ENCODE peak calls at places on chromosomes 5 and 9, in ten cellular contexts. B is MM.1S, K is mammary epithelial cell, X is HepG2, J is PC-3, A is GM23248, G is GM12878, Z is GM23338, E is neural progenitor cell, C is SK-N-SH. O is an unnamed sample.

GRCh38 chr5:80656425-80656824 is 1.6 kb upstream of the DHFR start:
- DNase-seq in B (no peak), K (no peak), X (peak; percentile 29), J (no peak), A (peak; percentile 8), G (no peak), Z (peak; percentile 33), E (no peak), C (no peak), O (peak; percentile 36)

GRCh38 chr5:36029914-36030313 is 36.8 kb downstream of the UGT3A2 start:
- DNase-seq in B (no peak), K (no peak), X (no peak), J (no peak), A (no peak), G (no peak), Z (no peak), E (no peak), C (peak; percentile 68), O (no peak)

GRCh38 chr9:107292811-107293554 is 9.9 kb downstream of the RAD23B start:
- DNase-seq in B (no peak), K (no peak), X (no peak), J (no peak), A (no peak), G (no peak), Z (no peak), E (no peak), C (no peak), O (no peak)

GRCh38 chr9:21294325-21294724 is 10.8 kb downstream of the IFNA5 start:
- DNase-seq in B (no peak), K (peak; percentile 98), X (peak; percentile 6), J (peak; percentile 83), A (peak; percentile 43), G (peak; percentile 15), Z (no peak), E (no peak), C (no peak), O (no peak)

GRCh38 chr9:115596743-115597080 is 478.8 kb upstream of the TNC start:
- DNase-seq in B (no peak), K (no peak), X (no peak), J (no peak), A (peak; percentile 67), G (no peak), Z (no peak), E (no peak), C (no peak), O (no peak)

GRCh38 chr5:164360589-164360988 is 855.2 kb downstream of the MAT2B start:
- DNase-seq in B (no peak), K (no peak), X (no peak), J (no peak), A (peak; percentile 14), G (no peak), Z (no peak), E (no peak), C (no peak), O (no peak)

GRCh38 chr5:178940569-178941360 is at the start of gene ZNF454:
- DNase-seq in B (no peak), K (no peak), X (no peak), J (no peak), A (peak; percentile 94), G (no peak), Z (peak; percentile 98), E (no peak), C (peak; percentile 97), O (no peak)

GRCh38 chr5:157188270-157188669 is 7.6 kb downstream of the ITK start:
- DNase-seq in B (no peak), K (no peak), X (no peak), J (no peak), A (no peak), G (no peak), Z (no peak), E (no peak), C (no peak), O (no peak)

DNA sequence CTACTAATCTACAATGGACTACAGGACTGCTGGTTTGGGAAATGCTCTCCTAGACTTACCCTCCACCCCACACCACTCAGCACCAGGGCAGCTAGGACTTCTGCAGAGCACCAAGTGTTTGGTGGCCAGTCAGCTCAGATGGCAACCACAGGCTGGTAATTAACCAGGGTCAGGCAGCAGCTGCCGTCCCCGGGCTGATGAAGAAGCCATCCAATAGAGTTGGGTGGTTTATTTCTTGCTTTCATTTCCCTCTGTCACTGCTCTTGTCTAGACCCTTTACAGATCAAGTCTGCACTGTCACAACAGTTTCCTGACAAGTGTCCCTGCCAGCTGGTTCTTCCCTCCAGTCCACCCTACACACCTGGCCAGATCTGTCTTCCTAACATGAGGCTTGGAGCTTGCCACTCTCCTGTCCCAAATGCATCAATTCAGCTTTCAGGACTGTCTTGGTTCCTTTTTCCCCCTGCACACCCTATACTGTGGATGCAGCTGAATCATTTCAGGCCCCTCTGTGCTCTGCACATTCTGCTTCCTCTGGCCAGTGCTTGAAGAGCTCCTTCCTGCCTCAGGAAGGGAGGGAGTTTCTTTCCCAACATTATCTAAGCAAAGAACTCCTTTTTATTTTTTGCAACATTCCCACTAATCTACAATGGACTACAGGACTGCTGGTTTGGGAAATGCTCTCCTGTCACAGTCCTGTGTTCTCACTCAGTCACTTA is 30.2 kb upstream of the HSPA9 start:
- DNase-seq in B (peak; percentile 48), K (no peak), X (no peak), J (no peak), A (no peak), G (peak; percentile 38), Z (no peak), E (no peak), C (no peak), O (peak; percentile 2)
- H3K36me3 ChIP-seq in B (no peaks in the 10 kb centered on the region), K (no peaks in the 10 kb centered on the region), X (no peaks in the 10 kb centered on the region), J (no peaks in the 10 kb centered on the region), A (no peaks in the 10 kb centered on the region), G (no peaks in the 10 kb centered on the region), Z (no peaks in the 10 kb centered on the region), E (no peaks in the 10 kb centered on the region), C (no peaks in the 10 kb centered on the region), O (no peaks in the 10 kb centered on the region)

GRCh38 chr9:86757382-86757720 is 190.0 kb downstream of the GAS1 start:
- DNase-seq in B (no peak), K (no peak), X (no peak), J (no peak), A (no peak), G (no peak), Z (no peak), E (no peak), C (no peak), O (no peak)

GRCh38 chr9:86752727-86753126 is 194.6 kb downstream of the GAS1 start:
- DNase-seq in B (no peak), K (no peak), X (no peak), J (no peak), A (no peak), G (no peak), Z (no peak), E (no peak), C (no peak), O (no peak)

GRCh38 chr9:86754581-86754980 is 192.7 kb downstream of the GAS1 start:
- DNase-seq in B (no peak), K (peak; percentile 46), X (no peak), J (no peak), A (no peak), G (no peak), Z (no peak), E (no peak), C (no peak), O (no peak)

GRCh38 chr9:86751956-86752355 is 195.3 kb downstream of the GAS1 start:
- DNase-seq in B (no peak), K (no peak), X (no peak), J (no peak), A (no peak), G (no peak), Z (no peak), E (no peak), C (no peak), O (no peak)

DNA sequence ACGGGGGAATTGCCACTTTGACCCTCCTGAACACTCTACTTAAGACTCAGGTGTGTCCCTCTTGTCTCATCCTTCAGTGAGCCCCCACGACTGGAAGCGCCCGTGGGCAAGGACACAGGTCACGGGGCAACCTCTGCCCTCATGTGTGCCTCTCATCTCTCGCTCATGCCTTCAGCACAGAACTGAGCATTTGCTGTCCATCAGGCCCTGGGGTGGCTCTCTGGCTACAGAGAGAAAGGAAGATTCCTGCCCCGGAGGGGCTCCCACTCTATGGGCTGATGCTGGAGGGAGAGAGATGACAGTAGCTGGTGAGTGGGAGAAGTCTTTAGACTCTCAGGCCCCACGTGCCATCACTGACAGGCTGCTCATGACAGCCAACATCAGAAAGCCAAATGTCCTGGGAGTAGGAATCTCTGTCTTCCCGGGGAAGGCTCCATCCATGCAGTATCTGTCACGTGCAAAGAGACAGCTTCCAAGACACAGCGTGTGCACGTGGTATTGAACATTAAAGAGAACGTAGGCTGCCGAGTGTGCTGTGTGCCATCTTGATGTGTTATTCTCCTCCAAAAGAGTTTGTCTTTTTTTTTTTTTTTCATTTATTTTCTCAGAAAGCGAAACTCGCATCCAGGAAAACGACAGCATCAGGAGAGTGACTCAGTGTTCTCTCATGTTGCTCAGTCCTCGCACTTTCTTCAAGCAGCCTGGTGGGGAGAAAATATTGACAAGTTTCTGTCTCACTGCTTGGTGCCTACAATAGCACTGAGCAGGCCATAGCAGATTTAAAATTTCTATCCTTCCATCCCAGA is 190.5 kb downstream of the GAS1 start:
- DNase-seq in B (no peak), K (no peak), X (no peak), J (no peak), A (peak; percentile 73), G (no peak), Z (no peak), E (no peak), C (no peak), O (no peak)
- H4K20me1 ChIP-seq in B (no peaks in the 10 kb centered on the region), K (no peaks in the 10 kb centered on the region), X (no peaks in the 10 kb centered on the region), J (no peaks in the 10 kb centered on the region), A (no peaks in the 10 kb centered on the region), G (no peaks in the 10 kb centered on the region), Z (no peaks in the 10 kb centered on the region), E (no peaks in the 10 kb centered on the region), C (no peaks in the 10 kb centered on the region), O (no peaks in the 10 kb centered on the region)

GRCh38 chr5:177507596-177508216 is 1.9 kb downstream of the DOK3 start:
- DNase-seq in B (no peak), K (no peak), X (no peak), J (no peak), A (no peak), G (no peak), Z (no peak), E (no peak), C (no peak), O (peak; percentile 41)
- H3K36me3 ChIP-seq in B (no peaks in the 10 kb centered on the region), K (peaks cover 4% of the 10 kb centered on the region), X (peaks cover 10% of the 10 kb centered on the region), J (peaks cover 12% of the 10 kb centered on the region), A (no peaks in the 10 kb centered on the region), G (peaks cover 34% of the 10 kb centered on the region), Z (no peaks in the 10 kb centered on the region), E (no peaks in the 10 kb centered on the region), C (no peaks in the 10 kb centered on the region), O (peaks cover 91% of the 10 kb centered on the region)

GRCh38 chr5:82349651-82350050 is 71.5 kb upstream of the RPS23 start:
- DNase-seq in B (peak; percentile 28), K (no peak), X (no peak), J (peak; percentile 28), A (peak; percentile 72), G (no peak), Z (peak; percentile 83), E (peak; percentile 68), C (peak; percentile 22), O (peak; percentile 13)

GRCh38 chr5:82351754-82352145 is 73.6 kb upstream of the RPS23 start:
- DNase-seq in B (peak; percentile 52), K (peak; percentile 69), X (peak; percentile 73), J (peak; percentile 85), A (peak; percentile 83), G (no peak), Z (peak; percentile 77), E (peak; percentile 65), C (peak; percentile 63), O (peak; percentile 51)

GRCh38 chr5:82354543-82354942 is 76.4 kb upstream of the RPS23 start:
- DNase-seq in B (no peak), K (no peak), X (no peak), J (no peak), A (no peak), G (no peak), Z (no peak), E (no peak), C (no peak), O (no peak)

GRCh38 chr5:82353522-82353921 is 75.4 kb upstream of the RPS23 start:
- DNase-seq in B (no peak), K (no peak), X (no peak), J (no peak), A (no peak), G (no peak), Z (no peak), E (no peak), C (no peak), O (no peak)

GRCh38 chr5:82352146-82352791 is 74.1 kb upstream of the RPS23 start:
- DNase-seq in B (no peak), K (no peak), X (no peak), J (peak; percentile 66), A (peak; percentile 65), G (no peak), Z (no peak), E (no peak), C (no peak), O (no peak)
- H4K20me1 ChIP-seq in B (no peaks in the 10 kb centered on the region), K (no peaks in the 10 kb centered on the region), X (no peaks in the 10 kb centered on the region), J (no peaks in the 10 kb centered on the region), A (no peaks in the 10 kb centered on the region), G (no peaks in the 10 kb centered on the region), Z (no peaks in the 10 kb centered on the region), E (no peaks in the 10 kb centered on the region), C (no peaks in the 10 kb centered on the region), O (no peaks in the 10 kb centered on the region)

O was measured in OCI-LY7.